ENCODE peak calls at places on chromosomes 11 and 22, in nine cellular contexts. L is left ventricle myocardium inferior; N is lower lobe of right lung; Q is stimulated activated CD8-positive, alpha-beta memory T cell treated with anti-CD3 and anti-CD28 coated beads, Interleukin-4, amount 100 ng/mL, for 24 hours; O is NCI-H1092; Z is CD8-positive, alpha-beta T cell; D is cardiac fibroblast; U is caudate nucleus; Y is foreskin keratinocyte. G is an unnamed sample.

GRCh38 chr11:4658629-4659453 is 15.1 kb downstream of the OR51E1 start:
- DNase-seq in Q (no peak), Y (peak), N (no peak), D (no peak), L (no peak), O (no peak), Z (no peak), U (no peak), G (no peak)

GRCh38 chr11:82546556-82547162 is 187.0 kb downstream of the FAM181B start:
- DNase-seq in O (no peak), Y (peak), L (no peak), U (no peak), Z (no peak), D (no peak), N (no peak), Q (no peak), G (no peak)

GRCh38 chr11:122852071-122852831 is 14.0 kb downstream of the CRTAM start:
- DNase-seq in D (no peak), Y (peak), U (no peak), N (no peak), O (no peak), Z (no peak), Q (no peak), L (no peak), G (no peak)

GRCh38 chr11:134940441-134941125 is 528.5 kb upstream of the B3GAT1 start:
- DNase-seq in O (no peak), L (no peak), Z (no peak), Y (no peak), D (no peak), Q (no peak), U (no peak), N (no peak), G (no peak)

GRCh38 chr11:19428206-19429001 is 187.7 kb upstream of the E2F8 start:
- DNase-seq in L (no peak), O (no peak), Q (no peak), Y (peak), U (no peak), N (no peak), D (no peak), Z (no peak), G (no peak)

GRCh38 chr11:6568191-6568918 is 35.1 kb downstream of the RRP8 start:
- DNase-seq in D (peak), Y (peak), U (peak), Q (no peak), O (peak), Z (no peak), N (no peak), L (peak), G (peak)

GRCh38 chr11:18617688-18618340 is 16.3 kb downstream of the SPTY2D1 start:
- DNase-seq in D (peak), N (no peak), L (no peak), Y (no peak), U (no peak), Z (no peak), O (no peak), Q (no peak), G (no peak)

GRCh38 chr11:47646019-47646418 is 3.7 kb upstream of the MTCH2 start:
- DNase-seq in Y (no peak), L (no peak), N (no peak), O (no peak), Z (no peak), D (no peak), Q (no peak), U (no peak), G (no peak)

GRCh38 chr22:37760152-37760551 is 47.6 kb upstream of the GCAT start:
- DNase-seq in N (no peak), Q (no peak), Z (no peak), L (no peak), O (no peak), U (no peak), Y (no peak), D (no peak), G (no peak)

GRCh38 chr22:36334081-36334831 is 53.5 kb downstream of the MYH9 start:
- DNase-seq in O (no peak), Z (no peak), L (peak), D (no peak), Q (no peak), Y (peak), N (peak), U (no peak), G (no peak)

GRCh38 chr11:89447845-89448244 is 43.3 kb downstream of the NOX4 start:
- DNase-seq in D (no peak), Y (no peak), U (no peak), N (no peak), L (no peak), O (no peak), Q (no peak), Z (no peak), G (no peak)

GRCh38 chr22:47043835-47044721 is 281.6 kb downstream of the TBC1D22A start:
- DNase-seq in N (peak), Y (peak), U (no peak), D (peak), O (no peak), L (no peak), Z (no peak), Q (no peak), G (peak)

GRCh38 chr11:721347-721912 is 15.4 kb downstream of the EPS8L2 start:
- DNase-seq in Q (no peak), U (no peak), Z (no peak), N (no peak), L (no peak), Y (no peak), O (no peak), D (no peak), G (no peak)

GRCh38 chr11:115802641-115803040 is 298.4 kb upstream of the CADM1 start:
- DNase-seq in Q (no peak), D (no peak), L (no peak), O (no peak), U (no peak), Y (no peak), Z (no peak), N (no peak), G (no peak)

GRCh38 chr11:77136074-77136473 is 8.0 kb downstream of the MYO7A start:
- DNase-seq in O (no peak), Y (peak), U (no peak), Z (no peak), D (peak), Q (no peak), L (no peak), N (no peak), G (no peak)

GRCh38 chr11:92297551-92298237 is 73.1 kb downstream of the FAT3 start:
- DNase-seq in Q (no peak), D (no peak), O (no peak), Z (no peak), Y (no peak), N (no peak), U (no peak), L (no peak), G (no peak)

GRCh38 chr22:40635008-40635939 is 1.2 kb downstream of the MRTFA start:
- DNase-seq in Q (no peak), D (peak), U (no peak), O (no peak), Z (no peak), Y (no peak), N (no peak), L (peak), G (no peak)

GRCh38 chr11:9210922-9211320 is 54.2 kb downstream of the DENND5A start:
- DNase-seq in U (no peak), Y (peak), O (no peak), L (no peak), Z (no peak), Q (no peak), D (no peak), N (no peak), G (no peak)

GRCh38 chr11:5291207-5291838 is 10.4 kb downstream of the OR51B4 start:
- DNase-seq in U (no peak), Q (no peak), D (peak), Y (peak), N (no peak), Z (no peak), L (no peak), O (no peak), G (no peak)

GRCh38 chr11:71373791-71374454 is 74.3 kb downstream of the DHCR7 start:
- DNase-seq in L (no peak), D (no peak), N (no peak), Y (no peak), Q (no peak), Z (no peak), U (no peak), O (no peak), G (no peak)

GRCh38 chr11:92141725-92142124 is 82.9 kb upstream of the FAT3 start:
- DNase-seq in Z (no peak), U (no peak), L (no peak), O (no peak), Y (no peak), Q (no peak), D (no peak), N (no peak), G (no peak)

GRCh38 chr11:69931060-69931910 is 112.1 kb upstream of the FGF3 start:
- DNase-seq in L (no peak), Y (no peak), N (peak), Q (no peak), D (no peak), O (no peak), U (no peak), Z (no peak), G (peak)

GRCh38 chr11:100687630-100688395 is 725 bp downstream of the ARHGAP42 start:
- DNase-seq in D (peak), N (peak), O (peak), U (no peak), Z (no peak), Y (peak), Q (no peak), L (peak), G (peak)

GRCh38 chr11:109853156-109853776 is 239.9 kb upstream of the ZC3H12C start:
- DNase-seq in O (peak), Y (peak), L (no peak), U (no peak), N (no peak), Z (no peak), D (peak), Q (no peak), G (no peak)

G was measured in kidney.